ENCODE peak calls at places on chromosomes 12 and 14, in five cellular contexts. Z is fibroblast of the aortic adventitia, M is AG04450, P is hepatocyte, E is foreskin fibroblast. W is an unnamed sample.

GRCh38 chr14:50984061-50984710 is 39.9 kb upstream of the PYGL start:
- DNase-seq in Z (no peak), M (no peak), P (no peak), E (no peak), W (no peak)

GRCh38 chr14:89955022-89955414 is 488 bp upstream of the EFCAB11 start:
- DNase-seq in Z (no peak), M (no peak), P (peak; percentile 31), E (no peak), W (no peak)

GRCh38 chr12:18837025-18837424 is 99.1 kb downstream of the CAPZA3 start:
- DNase-seq in Z (peak; percentile 84), M (no peak), P (no peak), E (peak; percentile 27), W (no peak)

GRCh38 chr12:52018448-52019122 is 11.8 kb downstream of the TAMALIN start:
- DNase-seq in Z (no peak), M (no peak), P (no peak), E (no peak), W (no peak)

GRCh38 chr14:60632777-60633176 is 16.5 kb downstream of the SIX1 start:
- DNase-seq in Z (no peak), M (no peak), P (no peak), E (no peak), W (no peak)

GRCh38 chr14:53491256-53491905 is 338.3 kb upstream of the DDHD1 start:
- DNase-seq in Z (peak; percentile 21), M (no peak), P (no peak), E (peak; percentile 15), W (no peak)

GRCh38 chr12:66596189-66596588 is 82.7 kb downstream of the GRIP1 start:
- DNase-seq in Z (peak; percentile 19), M (no peak), P (no peak), E (no peak), W (peak; percentile 8)

GRCh38 chr14:94014375-94014774 is 11.8 kb upstream of the OTUB2 start:
- DNase-seq in Z (no peak), M (no peak), P (no peak), E (no peak), W (no peak)

GRCh38 chr12:113332688-113333087 is 2.2 kb downstream of the SLC8B1 start:
- DNase-seq in Z (no peak), M (no peak), P (no peak), E (no peak), W (no peak)

GRCh38 chr12:51482808-51483532 is 58.3 kb downstream of the SLC4A8 start:
- DNase-seq in Z (peak; percentile 4), M (no peak), P (no peak), E (no peak), W (no peak)

GRCh38 chr14:65229431-65230286 is 127.3 kb upstream of the MAX start:
- DNase-seq in Z (peak; percentile 63), M (no peak), P (peak; percentile 50), E (no peak), W (no peak)

GRCh38 chr12:71665109-71665476 is 992 bp downstream of the THAP2 start:
- DNase-seq in Z (no peak), M (no peak), P (no peak), E (no peak), W (no peak)

GRCh38 chr12:71661977-71662522 is 1.6 kb downstream of the ZFC3H1 start:
- DNase-seq in Z (peak; percentile 91), M (peak; percentile 50), P (no peak), E (peak; percentile 25), W (no peak)

GRCh38 chr12:71664411-71665108 is 459 bp downstream of the THAP2 start:
- DNase-seq in Z (no peak), M (no peak), P (no peak), E (no peak), W (no peak)

GRCh38 chr12:71662861-71663560 is 637 bp downstream of the ZFC3H1 start:
- DNase-seq in Z (peak; percentile 73), M (no peak), P (peak; percentile 79), E (peak; percentile 45), W (peak; percentile 4)

GRCh38 chr12:71663561-71664410 is at the start of the genes THAP2 and ZFC3H1:
- DNase-seq in Z (peak; percentile 100), M (peak; percentile 98), P (peak; percentile 98), E (peak; percentile 99), W (peak; percentile 99)
- TF ChIP-seq CTCF in Z (peak; percentile 37), M (peak; percentile 45), P (peak; percentile 25), E (peak; percentile 28), W (peak; percentile 45)

GRCh38 chr12:47975036-47975620 is 11.7 kb downstream of the TMEM106C start:
- DNase-seq in Z (no peak), M (no peak), P (no peak), E (no peak), W (no peak)
- H3K4me3 ChIP-seq in Z (no peak overlapping the region), M (no peak overlapping the region), P (no peak overlapping the region), E (no peak overlapping the region), W (no peak overlapping the region)

DNA sequence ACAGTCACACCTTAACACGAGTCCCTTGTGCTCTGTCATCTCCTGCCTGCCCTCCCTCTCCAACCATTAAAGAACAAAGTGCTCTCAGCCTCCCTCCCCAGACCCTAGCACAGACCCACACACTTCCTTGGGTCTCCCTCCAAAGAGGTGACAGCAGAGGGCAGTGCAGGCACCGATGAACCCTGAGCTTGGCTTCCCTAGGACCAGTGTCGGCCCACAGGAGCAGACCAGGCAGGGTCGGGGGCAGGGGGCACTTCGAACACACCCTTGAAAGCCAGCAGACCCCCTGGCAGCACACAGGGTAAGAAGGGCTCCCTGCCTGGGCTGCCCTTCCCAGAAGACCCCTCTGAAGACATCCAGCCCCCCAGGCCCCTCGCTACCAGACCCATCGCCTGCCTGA is 7.0 kb downstream of the CDK2AP1 start:
- DNase-seq in Z (no peak), M (no peak), P (no peak), E (no peak), W (no peak)
- TF ChIP-seq CTCF in Z (no peak), M (no peak), P (peak; percentile 19), E (peak; percentile 10), W (no peak)

DNA sequence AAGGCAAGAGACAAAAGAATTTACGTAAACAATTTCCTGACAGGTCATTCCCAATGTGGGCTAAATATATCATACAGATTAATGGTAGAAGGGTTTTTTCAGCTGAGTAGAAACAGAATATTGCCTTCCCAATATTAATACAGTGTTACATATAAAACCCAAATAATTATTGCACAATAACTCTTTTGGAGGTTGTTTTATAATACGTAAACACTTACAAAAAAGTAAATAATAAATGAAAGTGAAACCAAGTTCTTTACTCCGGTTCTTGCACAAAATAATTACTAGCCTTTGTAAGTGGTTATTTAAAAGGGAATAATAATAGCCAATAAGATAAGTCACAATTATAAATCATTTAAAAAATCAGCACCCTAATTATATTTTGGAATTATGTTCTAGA is 118.6 kb upstream of the SSTR1 start:
- DNase-seq in Z (no peak), M (no peak), P (no peak), E (no peak), W (no peak)
- H3K4me3 ChIP-seq in Z (no peak overlapping the region), M (no peak overlapping the region), P (no peak overlapping the region), E (peak overlapping the region; percentile 1), W (no peak overlapping the region)

DNA sequence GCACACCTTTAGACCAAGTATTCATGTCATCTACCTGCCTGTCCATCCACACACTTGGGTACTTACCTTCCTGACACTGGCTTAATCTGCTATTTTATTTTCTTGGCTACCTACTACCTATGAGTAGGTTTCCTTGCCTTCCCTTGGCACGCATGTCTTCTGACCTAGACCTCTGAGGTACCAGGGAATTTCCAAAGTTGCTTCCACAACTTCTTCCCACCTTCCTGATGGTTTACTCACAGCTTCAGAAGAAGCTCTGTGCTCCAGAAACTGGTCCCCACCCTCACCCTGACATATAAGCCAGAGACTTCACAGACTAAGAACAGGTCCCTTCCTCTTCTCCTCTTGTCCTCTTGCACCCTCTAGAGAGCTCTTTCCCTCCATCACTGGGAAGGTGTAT is 35.7 kb upstream of the DDX11 start:
- DNase-seq in Z (no peak), M (no peak), P (no peak), E (no peak), W (no peak)
- TF ChIP-seq CTCF in Z (no peak), M (no peak), P (no peak), E (no peak), W (no peak)

GRCh38 chr12:96720363-96720705 is 186.7 kb upstream of the NEDD1 start:
- DNase-seq in Z (no peak), M (no peak), P (peak; percentile 20), E (no peak), W (no peak)
- H3K4me3 ChIP-seq in Z (peak overlapping the region; percentile 50), M (peak overlapping the region; percentile 56), P (no peak overlapping the region), E (peak overlapping the region; percentile 47), W (no peak overlapping the region)

GRCh38 chr14:102207831-102208365 is 68.2 kb downstream of the WDR20 start:
- DNase-seq in Z (no peak), M (no peak), P (no peak), E (no peak), W (no peak)
- TF ChIP-seq CTCF in Z (no peak), M (no peak), P (no peak), E (no peak), W (no peak)

GRCh38 chr14:47191693-47192092 is 483.7 kb downstream of the MDGA2 start:
- DNase-seq in Z (no peak), M (no peak), P (no peak), E (no peak), W (no peak)
- H3K4me3 ChIP-seq in Z (no peak overlapping the region), M (no peak overlapping the region), P (no peak overlapping the region), E (no peak overlapping the region), W (no peak overlapping the region)

DNA sequence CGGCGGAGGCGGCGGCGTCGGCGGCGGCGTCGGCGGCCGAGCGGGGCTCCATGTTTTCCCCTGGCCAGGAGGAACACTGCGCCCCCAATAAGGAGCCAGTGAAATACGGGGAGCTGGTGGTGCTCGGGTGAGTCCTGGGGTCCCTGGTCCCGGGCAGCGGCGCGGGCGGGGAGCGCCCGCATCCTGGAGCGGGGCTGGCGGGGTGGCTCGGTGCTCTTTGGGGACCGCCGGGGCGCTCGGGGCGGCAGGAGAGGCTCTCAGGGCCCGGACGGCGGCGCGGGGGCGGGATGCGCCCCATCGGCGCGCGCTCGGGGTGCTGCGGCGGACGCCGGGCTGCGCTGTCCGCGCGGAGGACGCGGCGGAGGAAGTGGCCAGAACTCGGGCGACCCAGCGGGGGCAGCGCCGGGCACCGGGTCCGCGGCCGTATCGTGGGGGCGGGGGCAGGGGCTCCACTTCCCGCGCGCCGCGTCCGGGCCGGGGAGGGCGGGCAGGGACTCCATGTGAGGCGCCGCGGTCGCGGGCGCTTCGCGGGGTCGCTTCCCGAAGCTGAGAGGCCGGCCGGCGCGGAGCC is 485 bp downstream of the PELI2 start:
- DNase-seq in Z (no peak), M (no peak), P (peak; percentile 44), E (no peak), W (no peak)
- TF ChIP-seq CTCF in Z (no peak), M (no peak), P (no peak), E (no peak), W (no peak)

W was measured in astrocyte of the cerebellum.